ENCODE peak calls at places on chromosomes 16 and 17, in four cellular contexts. S, J, P and B are unnamed samples.
A peak's percentile ranks its signal among the peaks of the same experiment; 100 is the strongest.

GRCh38 chr17:50280068-50280467 is 5.8 kb downstream of the TMEM92 start:
- DNase-seq in P (no peak), S (no peak), J (peak; percentile 44), B (no peak)

GRCh38 chr17:58324409-58325288 is 3.9 kb downstream of the TSPOAP1 start:
- DNase-seq in P (peak; percentile 78), S (no peak), J (no peak), B (no peak)

GRCh38 chr17:21742326-21742725 is 50.0 kb downstream of the KCNJ18 start:
- DNase-seq in J (peak; percentile 5), P (no peak), S (no peak), B (no peak)

GRCh38 chr17:78359216-78359935 is 501 bp downstream of the SOCS3 start:
- DNase-seq in J (peak; percentile 68), P (peak; percentile 68), S (no peak), B (no peak)

GRCh38 chr16:68893710-68894705 is 50.7 kb downstream of the TANGO6 start:
- DNase-seq in J (no peak), S (no peak), P (peak; percentile 56), B (peak; percentile 35)

GRCh38 chr16:87878704-87879103 is 9.4 kb upstream of the SLC7A5 start:
- DNase-seq in S (no peak), J (no peak), P (no peak), B (peak; percentile 66)

GRCh38 chr17:67754001-67754400 is 36.3 kb downstream of the NOL11 start:
- DNase-seq in P (no peak), S (no peak), J (no peak), B (no peak)

GRCh38 chr16:23597003-23597756 is 1.1 kb upstream of the NDUFAB1 start:
- DNase-seq in P (peak; percentile 47), S (no peak), J (peak; percentile 57), B (peak; percentile 71)

GRCh38 chr16:58862334-58863024 is 128.4 kb upstream of the GOT2 start:
- DNase-seq in S (no peak), J (no peak), P (no peak), B (no peak)

GRCh38 chr16:86145669-86146068 is 246.7 kb downstream of the IRF8 start:
- DNase-seq in S (no peak), J (no peak), P (no peak), B (no peak)

GRCh38 chr17:2964370-2964769 is 99.0 kb downstream of the OR1D5 start:
- DNase-seq in S (no peak), J (no peak), P (no peak), B (no peak)

GRCh38 chr17:33292184-33292980 is 713 bp downstream of the ASIC2 start:
- DNase-seq in P (peak; percentile 78), J (peak; percentile 27), S (no peak), B (no peak)
- TF ChIP-seq HDAC6 in P (no peak), J (no peak), S (no peak), B (no peak)

GRCh38 chr16:66001432-66001831 is 365.1 kb upstream of the CDH5 start:
- DNase-seq in S (no peak), P (no peak), J (no peak), B (no peak)
- TF ChIP-seq HDAC6 in S (no peak), P (no peak), J (no peak), B (no peak)

GRCh38 chr17:35046740-35047283 is 16.7 kb downstream of the RFFL start:
- DNase-seq in S (peak; percentile 81), J (peak; percentile 14), P (no peak), B (peak; percentile 63)
- TF ChIP-seq HDAC6 in S (no peak), J (no peak), P (no peak), B (no peak)

DNA sequence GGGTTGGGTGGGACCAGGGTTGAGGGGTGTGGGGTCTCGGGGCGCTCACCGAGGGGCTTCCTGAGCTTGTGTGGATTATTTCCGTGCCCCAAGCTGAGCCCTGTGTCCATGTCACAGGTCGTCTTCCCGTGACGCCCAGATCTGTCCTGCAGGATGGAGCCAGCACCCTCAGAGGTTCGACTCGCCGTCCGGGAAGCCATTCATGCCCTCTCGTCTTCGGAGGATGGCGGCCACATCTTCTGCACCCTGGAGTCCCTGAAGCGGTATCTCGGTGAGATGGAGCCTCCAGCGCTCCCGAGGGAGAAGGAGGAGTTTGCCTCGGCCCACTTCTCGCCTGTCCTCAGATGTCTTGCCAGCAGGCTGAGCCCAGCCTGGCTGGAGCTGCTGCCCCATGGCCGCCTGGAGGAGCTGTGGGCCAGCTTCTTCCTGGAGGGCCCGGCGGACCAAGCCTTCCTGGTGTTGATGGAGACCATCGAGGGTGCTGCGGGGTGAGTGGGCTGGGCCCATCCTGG is 1.0 kb downstream of the TELO2 start:
- DNase-seq in P (no peak), S (no peak), J (peak; percentile 62), B (peak; percentile 27)
- TF ChIP-seq HDAC6 in P (no peak), S (no peak), J (no peak), B (no peak)